ENCODE peak calls at places on chromosomes 7 and 10, in nine cellular contexts. J is left ventricle myocardium inferior, F is MM.1S, E is right lobe of liver, R is tibial artery, K is H9, C is adrenal gland, V is HCT116, O is keratinocyte. P is an unnamed sample.

GRCh38 chr7:64310426-64310825 is 3.3 kb upstream of the ZNF736 start:
- DNase-seq in E (no peak), K (no peak), R (no peak), C (no peak), J (no peak), F (no peak), O (no peak), V (no peak), P (no peak)

GRCh38 chr10:112565434-112566053 is 118.5 kb downstream of the VTI1A start:
- DNase-seq in R (peak), V (peak), O (peak), K (peak), E (peak), F (peak), J (no peak), C (peak), P (no peak)

GRCh38 chr7:101536232-101536631 is 92.9 kb downstream of the MYL10 start:
- DNase-seq in F (no peak), R (no peak), E (peak), C (peak), J (peak), K (no peak), V (no peak), O (no peak), P (no peak)

GRCh38 chr10:6401562-6402348 is 178.3 kb downstream of the PRKCQ start:
- DNase-seq in R (peak), K (peak), E (peak), V (peak), J (peak), C (peak), F (peak), O (peak), P (peak)

GRCh38 chr7:44247868-44248651 is 47.3 kb downstream of the YKT6 start:
- DNase-seq in F (no peak), O (no peak), C (no peak), R (no peak), E (no peak), V (no peak), K (no peak), J (no peak), P (no peak)

GRCh38 chr10:74882831-74883230 is 56.4 kb downstream of the KAT6B start:
- DNase-seq in E (no peak), J (no peak), R (no peak), K (no peak), C (no peak), V (no peak), F (no peak), O (no peak), P (no peak)

GRCh38 chr10:10821926-10822325 is 195.7 kb upstream of the CELF2 start:
- DNase-seq in O (no peak), K (no peak), J (no peak), E (no peak), V (no peak), R (no peak), C (no peak), F (peak), P (no peak)

GRCh38 chr10:112588225-112588990 is 141.4 kb downstream of the VTI1A start:
- DNase-seq in V (no peak), K (no peak), C (no peak), J (no peak), E (no peak), O (no peak), F (no peak), R (no peak), P (no peak)

GRCh38 chr10:59628965-59629364 is 80.7 kb downstream of the SLC16A9 start:
- DNase-seq in E (no peak), R (no peak), V (no peak), K (no peak), F (no peak), C (no peak), O (no peak), J (no peak), P (no peak)

GRCh38 chr7:8536431-8536830 is 103.0 kb downstream of the NXPH1 start:
- DNase-seq in C (no peak), V (no peak), E (no peak), K (no peak), R (no peak), O (no peak), F (no peak), J (no peak), P (no peak)

GRCh38 chr10:96073722-96074121 is 30.3 kb downstream of the CCNJ start:
- DNase-seq in J (no peak), F (no peak), K (no peak), O (peak), C (no peak), R (no peak), E (no peak), V (peak), P (no peak)

GRCh38 chr10:124605481-124605855 is 138.7 kb downstream of the FAM53B start:
- DNase-seq in V (no peak), O (no peak), E (no peak), J (no peak), F (no peak), R (no peak), K (no peak), C (no peak), P (peak)
- H3K27ac ChIP-seq in V (no peak), O (no peak), E (no peak), J (no peak), F (no peak), R (no peak), K (no peak), C (no peak), P (no peak)

GRCh38 chr7:124489925-124490324 is 275.7 kb downstream of the GPR37 start:
- DNase-seq in E (peak), R (no peak), F (no peak), K (no peak), J (no peak), V (no peak), O (no peak), C (no peak), P (no peak)
- H3K27ac ChIP-seq in E (peak), R (no peak), F (no peak), K (no peak), J (no peak), V (no peak), O (no peak), C (no peak), P (no peak)

DNA sequence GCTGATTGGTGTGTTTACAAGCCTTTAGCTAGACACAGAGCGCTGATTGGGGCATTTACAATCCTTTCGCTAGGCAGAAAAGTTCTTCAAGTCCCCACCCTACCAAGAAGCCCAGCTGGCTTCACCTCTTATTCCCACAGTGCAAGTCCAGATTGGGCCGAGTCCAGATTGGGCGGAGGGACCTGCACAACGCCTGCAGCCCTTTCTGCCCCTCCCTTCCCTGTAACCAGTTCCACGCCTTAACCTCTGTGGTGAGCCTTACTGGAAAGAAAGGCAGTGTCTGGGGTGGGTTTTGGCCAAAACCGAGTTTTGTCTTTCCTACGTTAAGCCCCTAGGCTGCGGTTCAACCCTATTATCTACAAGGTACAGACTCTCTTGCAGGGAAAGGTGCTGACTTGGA is 268.7 kb downstream of the ZEB1 start:
- DNase-seq in E (no peak), F (no peak), C (no peak), K (no peak), R (no peak), V (no peak), O (no peak), J (peak), P (no peak)
- H3K27ac ChIP-seq in E (no peak), F (no peak), C (no peak), K (no peak), R (no peak), V (no peak), O (no peak), J (peak), P (peak)

GRCh38 chr7:28855538-28856217 is 102.5 kb downstream of the TRIL start:
- DNase-seq in R (no peak), K (no peak), V (peak), E (no peak), C (no peak), J (no peak), O (peak), F (no peak), P (no peak)
- H3K27ac ChIP-seq in R (no peak), K (no peak), V (peak), E (no peak), C (no peak), J (no peak), O (peak), F (no peak), P (no peak)